ENCODE peak calls at places on chromosomes 7 and 10, in six cellular contexts. U, M, Z, T, H and P are unnamed samples.

GRCh38 chr10:47457528-47457820 is 26.4 kb downstream of the ANXA8 start:
- DNase-seq in U (no peak), M (no peak), Z (no peak), T (no peak), H (no peak), P (no peak)

GRCh38 chr7:94088560-94088959 is 84.4 kb upstream of the BET1 start:
- DNase-seq in U (no peak), M (no peak), Z (no peak), T (no peak), H (no peak), P (no peak)

GRCh38 chr10:58511765-58512469 is 755 bp upstream of the BICC1 start:
- DNase-seq in U (no peak), M (peak), Z (no peak), T (no peak), H (peak), P (no peak)

GRCh38 chr10:4242561-4243035 is 457.6 kb upstream of the KLF6 start:
- DNase-seq in U (no peak), M (peak), Z (no peak), T (peak), H (peak), P (no peak)

GRCh38 chr7:124062171-124062570 is 29.3 kb upstream of the TMEM229A start:
- DNase-seq in U (no peak), M (no peak), Z (no peak), T (no peak), H (no peak), P (no peak)

GRCh38 chr7:39608278-39608677 is 15.1 kb upstream of the RALA start:
- DNase-seq in U (no peak), M (no peak), Z (no peak), T (no peak), H (no peak), P (no peak)

GRCh38 chr7:134645478-134645877 is 1.2 kb upstream of the BPGM start:
- DNase-seq in U (no peak), M (no peak), Z (no peak), T (no peak), H (no peak), P (no peak)

GRCh38 chr7:156994417-156994816 is 16.0 kb downstream of the MNX1 start:
- DNase-seq in U (no peak), M (no peak), Z (no peak), T (no peak), H (no peak), P (no peak)

GRCh38 chr7:828793-829561 is 3.3 kb upstream of the SUN1 start:
- DNase-seq in U (no peak), M (no peak), Z (no peak), T (no peak), H (peak), P (no peak)

GRCh38 chr7:136883046-136883445 is 14.6 kb downstream of the CHRM2 start:
- DNase-seq in U (no peak), M (no peak), Z (no peak), T (no peak), H (no peak), P (no peak)

GRCh38 chr7:155555116-155555695 is 8.8 kb upstream of the CNPY1 start:
- DNase-seq in U (no peak), M (no peak), Z (no peak), T (no peak), H (peak), P (no peak)

GRCh38 chr10:125000366-125001312 is 58.7 kb downstream of the ZRANB1 start:
- DNase-seq in U (no peak), M (no peak), Z (peak), T (no peak), H (peak), P (no peak)

GRCh38 chr10:98519936-98520335 is 73.2 kb upstream of the HPS1 start:
- DNase-seq in U (no peak), M (no peak), Z (no peak), T (no peak), H (no peak), P (no peak)

GRCh38 chr7:138924551-138925225 is 56.5 kb downstream of the KIAA1549 start:
- DNase-seq in U (no peak), M (no peak), Z (no peak), T (no peak), H (no peak), P (no peak)

GRCh38 chr10:35409094-35409582 is 72.8 kb downstream of the CCNY start:
- DNase-seq in U (no peak), M (peak), Z (no peak), T (no peak), H (no peak), P (no peak)

GRCh38 chr7:127304087-127304486 is 51.3 kb upstream of the GRM8 start:
- DNase-seq in U (no peak), M (no peak), Z (no peak), T (no peak), H (no peak), P (no peak)

GRCh38 chr10:77228559-77228958 is 409.0 kb downstream of the KCNMA1 start:
- DNase-seq in U (no peak), M (no peak), Z (no peak), T (no peak), H (no peak), P (no peak)

GRCh38 chr7:148633761-148634160 is 43.2 kb downstream of the C7orf33 start:
- DNase-seq in U (no peak), M (no peak), Z (no peak), T (no peak), H (no peak), P (no peak)

GRCh38 chr10:79162861-79163662 is 94.3 kb downstream of the ZMIZ1 start:
- DNase-seq in U (no peak), M (no peak), Z (no peak), T (peak), H (no peak), P (peak)

GRCh38 chr7:74020396-74020795 is 7.6 kb upstream of the ELN start:
- DNase-seq in U (no peak), M (no peak), Z (no peak), T (no peak), H (no peak), P (no peak)

GRCh38 chr10:5518143-5518542 is 6.6 kb upstream of the CALML3 start:
- DNase-seq in U (no peak), M (no peak), Z (no peak), T (peak), H (no peak), P (no peak)

GRCh38 chr7:40611472-40611871 is 476.7 kb downstream of the SUGCT start:
- DNase-seq in U (no peak), M (no peak), Z (no peak), T (peak), H (no peak), P (no peak)

GRCh38 chr10:96814264-96814663 is 17.8 kb upstream of the LCOR start:
- DNase-seq in U (no peak), M (no peak), Z (no peak), T (peak), H (no peak), P (no peak)